ENCODE peak calls at places on chromosomes 16 and 17, in eight cellular contexts. X is fibroblast of the aortic adventitia, K is NB4, Q is fibroblast of pulmonary artery, C is AG09309, O is foreskin fibroblast, T is BE2C, P is HFFc6. B is an unnamed sample.
A peak's percentile ranks its signal among the peaks of the same experiment; 100 is the strongest.

GRCh38 chr16:15523939-15524338 is 89.6 kb downstream of the BMERB1 start:
- DNase-seq in X (no peak), Q (no peak), C (no peak), P (peak; percentile 18), O (peak; percentile 39), T (no peak), K (no peak), B (no peak)

GRCh38 chr17:2004435-2004952 is 20.6 kb downstream of the RTN4RL1 start:
- DNase-seq in O (no peak), Q (no peak), T (no peak), P (no peak), K (no peak), X (no peak), C (no peak), B (no peak)

GRCh38 chr16:4415538-4416199 is 727 bp downstream of the CORO7 start:
- DNase-seq in X (no peak), K (peak; percentile 90), C (no peak), O (peak; percentile 59), T (no peak), P (no peak), Q (no peak), B (peak; percentile 75)

GRCh38 chr16:60091076-60091475 is 1357.0 kb upstream of the GOT2 start:
- DNase-seq in X (no peak), T (no peak), O (no peak), C (no peak), P (no peak), K (no peak), Q (no peak), B (no peak)

GRCh38 chr16:14405611-14406537 is 224.2 kb downstream of the PARN start:
- DNase-seq in T (peak; percentile 79), O (no peak), K (peak; percentile 10), X (no peak), Q (no peak), C (no peak), P (no peak), B (peak; percentile 34)

GRCh38 chr16:15976929-15977637 is 27.7 kb downstream of the ABCC1 start:
- DNase-seq in K (no peak), X (peak; percentile 98), O (peak; percentile 65), Q (peak; percentile 91), P (peak; percentile 65), C (peak; percentile 84), T (no peak), B (no peak)

GRCh38 chr16:56684926-56685590 is 2.8 kb downstream of the MT1X start:
- DNase-seq in P (no peak), T (no peak), K (no peak), Q (no peak), C (no peak), X (no peak), O (no peak), B (no peak)

GRCh38 chr17:71921726-71922320 is 199.0 kb upstream of the SOX9 start:
- DNase-seq in O (no peak), Q (no peak), T (no peak), C (no peak), K (no peak), X (no peak), P (no peak), B (peak; percentile 22)

GRCh38 chr17:50392621-50393020 is 4.7 kb downstream of the LRRC59 start:
- DNase-seq in C (no peak), O (no peak), X (no peak), Q (no peak), P (no peak), K (no peak), T (no peak), B (no peak)

GRCh38 chr17:66910651-66911285 is 53.7 kb upstream of the CACNG4 start:
- DNase-seq in C (no peak), Q (no peak), O (no peak), T (no peak), K (no peak), X (no peak), P (no peak), B (no peak)

GRCh38 chr16:65394306-65394705 is 272.4 kb upstream of the CDH11 start:
- DNase-seq in X (no peak), T (no peak), Q (no peak), P (no peak), O (no peak), C (no peak), K (no peak), B (no peak)

GRCh38 chr16:86515780-86516617 is 5.7 kb downstream of the FOXF1 start:
- DNase-seq in Q (peak; percentile 49), C (no peak), P (no peak), O (peak; percentile 46), T (no peak), X (peak; percentile 56), K (no peak), B (no peak)

GRCh38 chr17:80477647-80478478 is 1.5 kb upstream of the NPTX1 start:
- DNase-seq in P (no peak), X (peak; percentile 36), K (peak; percentile 45), C (no peak), O (peak; percentile 85), T (peak; percentile 81), Q (peak; percentile 46), B (peak; percentile 54)

DNA sequence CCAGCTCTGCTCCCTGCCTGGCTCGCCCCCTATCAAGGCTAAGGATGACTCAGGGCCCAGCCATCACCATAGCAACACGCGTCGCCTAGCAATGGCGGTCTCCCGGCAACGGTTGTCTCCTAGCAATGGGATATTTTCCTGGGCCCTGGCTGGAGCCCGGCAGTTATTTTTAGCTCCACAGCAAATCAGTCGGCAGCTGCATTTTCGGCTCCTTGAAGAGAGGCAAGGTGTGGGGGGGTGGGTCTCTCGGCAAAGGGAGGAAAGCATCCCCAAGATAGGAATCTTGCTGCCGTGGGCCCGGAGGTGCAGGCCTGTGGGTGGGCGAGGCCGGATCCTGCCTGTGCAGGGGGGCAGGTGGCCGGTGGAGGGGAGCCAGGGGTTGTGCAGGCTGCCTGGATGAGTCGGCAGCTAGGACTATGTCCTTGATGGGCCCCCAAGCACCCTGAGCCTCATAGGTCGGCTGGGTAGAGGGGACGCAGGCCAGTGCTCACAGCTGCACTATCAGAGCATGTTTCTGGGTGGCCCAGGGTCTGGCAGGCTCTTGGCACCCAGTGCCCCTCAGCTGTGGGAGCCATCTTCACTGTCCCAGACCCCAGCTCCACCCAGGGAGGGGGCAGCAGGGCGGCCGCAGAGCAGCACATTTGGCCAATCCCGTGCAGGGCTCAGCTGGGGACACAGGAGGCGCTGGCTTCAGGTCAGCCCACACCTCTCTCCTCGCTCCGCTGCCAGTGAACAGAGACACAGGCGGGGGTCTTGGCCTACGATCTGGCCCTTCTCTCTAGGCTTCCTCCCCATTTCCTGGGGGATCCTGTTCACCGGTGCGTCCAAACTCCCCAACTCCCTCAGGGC is 4.3 kb upstream of the FBXL16 start:
- DNase-seq in T (peak; percentile 95), X (peak; percentile 82), K (peak; percentile 48), Q (peak; percentile 85), C (no peak), O (peak; percentile 91), P (peak; percentile 84), B (peak; percentile 55)
- TF ChIP-seq CTCF in T (no peak), X (peak; percentile 8), K (no peak), Q (no peak), C (no peak), O (no peak), P (no peak), B (no peak)

GRCh38 chr17:74778960-74779359 is 2.8 kb upstream of the NAT9 start:
- DNase-seq in Q (peak; percentile 77), P (peak; percentile 34), K (peak; percentile 88), T (no peak), X (peak; percentile 65), O (no peak), C (peak; percentile 47), B (no peak)

GRCh38 chr17:74782571-74782970 is 6.4 kb upstream of the NAT9 start:
- DNase-seq in Q (no peak), X (no peak), P (no peak), T (no peak), O (no peak), K (no peak), C (no peak), B (no peak)

GRCh38 chr17:74779948-74780400 is 3.8 kb upstream of the NAT9 start:
- DNase-seq in X (no peak), P (no peak), K (peak; percentile 97), Q (no peak), O (no peak), T (no peak), C (no peak), B (peak; percentile 87)

GRCh38 chr17:74777884-74778490 is 1.8 kb upstream of the NAT9 start:
- DNase-seq in C (no peak), Q (no peak), P (no peak), K (peak; percentile 85), X (no peak), T (no peak), O (no peak), B (no peak)

GRCh38 chr17:74780443-74781238 is 4.5 kb upstream of the NAT9 start:
- DNase-seq in C (no peak), O (peak; percentile 42), K (peak; percentile 69), P (peak; percentile 32), T (peak; percentile 61), Q (no peak), X (no peak), B (peak; percentile 61)
- TF ChIP-seq CTCF in C (peak; percentile 35), O (no peak), K (peak; percentile 49), P (peak; percentile 67), T (peak; percentile 80), Q (peak; percentile 18), X (peak; percentile 8), B (peak; percentile 50)

GRCh38 chr16:8173111-8173644 is 417.1 kb downstream of the TMEM114 start:
- DNase-seq in P (peak; percentile 41), O (peak; percentile 4), K (peak; percentile 81), X (peak; percentile 3), C (no peak), T (peak; percentile 79), Q (peak; percentile 39), B (peak; percentile 62)
- TF ChIP-seq CTCF in P (peak; percentile 81), O (peak; percentile 58), K (peak; percentile 89), X (peak; percentile 20), C (peak; percentile 52), T (peak; percentile 96), Q (peak; percentile 51), B (peak; percentile 75)

GRCh38 chr17:82528484-82529265 is 9.1 kb downstream of the FOXK2 start:
- DNase-seq in Q (peak; percentile 30), P (peak; percentile 53), O (peak; percentile 81), X (no peak), K (peak; percentile 42), C (no peak), T (peak; percentile 76), B (peak; percentile 42)
- TF ChIP-seq CTCF in Q (peak; percentile 16), P (peak; percentile 59), O (peak; percentile 34), X (peak; percentile 13), K (no peak), C (peak; percentile 58), T (peak; percentile 83), B (no peak)

GRCh38 chr16:66576306-66576705 is 3.0 kb upstream of the CMTM2 start:
- DNase-seq in P (no peak), T (no peak), Q (no peak), X (peak; percentile 73), O (peak; percentile 45), C (no peak), K (no peak), B (no peak)

GRCh38 chr16:66585477-66586239 is 6.4 kb downstream of the CMTM2 start:
- DNase-seq in Q (no peak), C (no peak), O (no peak), X (no peak), K (peak; percentile 52), P (no peak), T (no peak), B (no peak)

GRCh38 chr16:66578596-66579531 is at the start of gene CMTM2:
- DNase-seq in K (no peak), O (peak; percentile 36), P (no peak), T (peak; percentile 27), C (no peak), Q (no peak), X (no peak), B (peak; percentile 38)

GRCh38 chr16:66581246-66581952 is 2.1 kb downstream of the CMTM2 start:
- DNase-seq in T (no peak), O (peak; percentile 53), P (no peak), K (no peak), C (no peak), X (peak; percentile 50), Q (no peak), B (no peak)

GRCh38 chr16:66580605-66581209 is 1.4 kb downstream of the CMTM2 start:
- DNase-seq in O (peak; percentile 86), K (no peak), T (no peak), X (peak; percentile 80), C (peak; percentile 57), P (peak; percentile 72), Q (peak; percentile 66), B (no peak)
- TF ChIP-seq CTCF in O (peak; percentile 30), K (no peak), T (no peak), X (peak; percentile 59), C (peak; percentile 42), P (peak; percentile 29), Q (peak; percentile 24), B (no peak)

B was measured in activated CD8-positive, alpha-beta T cell treated with anti-CD3 and anti-CD28 coated beads for 36 hours.